ENCODE peak calls at places on chromosome 9, in eight cellular contexts. V is gastrocnemius medialis, C is neural crest cell, R is upper lobe of right lung, X is endothelial cell of umbilical vein, F is epithelial cell of proximal tubule, P is Calu3, L is spleen. K is an unnamed sample.

GRCh38 chr9:89007568-89007967 is 16.3 kb downstream of the S1PR3 start:
- DNase-seq in V (no peak), C (no peak), R (no peak), X (no peak), F (no peak), P (no peak), L (no peak), K (no peak)

GRCh38 chr9:120778758-120779157 is 14.5 kb downstream of the FBXW2 start:
- DNase-seq in V (no peak), C (no peak), R (no peak), X (no peak), F (no peak), P (no peak), L (no peak), K (no peak)

GRCh38 chr9:76223749-76224340 is 170.4 kb downstream of the RFK start:
- DNase-seq in V (no peak), C (no peak), R (no peak), X (no peak), F (no peak), P (no peak), L (no peak), K (no peak)

GRCh38 chr9:108205276-108205675 is 650.5 kb downstream of the ACTL7B start:
- DNase-seq in V (no peak), C (no peak), R (no peak), X (no peak), F (no peak), P (no peak), L (no peak), K (no peak)

GRCh38 chr9:133050781-133051180 is 11.0 kb upstream of the CEL start:
- DNase-seq in V (no peak), C (no peak), R (no peak), X (peak; percentile 42), F (no peak), P (no peak), L (peak; percentile 37), K (no peak)

GRCh38 chr9:135499326-135500070 is 984 bp upstream of the MRPS2 start:
- DNase-seq in V (peak; percentile 91), C (peak; percentile 89), R (peak; percentile 98), X (peak; percentile 88), F (no peak), P (peak; percentile 84), L (peak; percentile 98), K (peak; percentile 90)

GRCh38 chr9:70881321-70881720 is 240.1 kb downstream of the TRPM3 start:
- DNase-seq in V (no peak), C (no peak), R (no peak), X (no peak), F (no peak), P (no peak), L (no peak), K (no peak)

GRCh38 chr9:120434532-120434931 is 145.4 kb downstream of the CDK5RAP2 start:
- DNase-seq in V (peak; percentile 71), C (no peak), R (no peak), X (no peak), F (no peak), P (no peak), L (no peak), K (no peak)

GRCh38 chr9:78005231-78006002 is 26.2 kb downstream of the GNAQ start:
- DNase-seq in V (no peak), C (no peak), R (no peak), X (no peak), F (no peak), P (no peak), L (no peak), K (no peak)

GRCh38 chr9:98132806-98133631 is 14.0 kb upstream of the TRIM14 start:
- DNase-seq in V (no peak), C (no peak), R (no peak), X (no peak), F (no peak), P (no peak), L (no peak), K (no peak)

GRCh38 chr9:112867275-112867991 is 23.2 kb downstream of the SLC46A2 start:
- DNase-seq in V (no peak), C (no peak), R (no peak), X (no peak), F (peak; percentile 88), P (no peak), L (no peak), K (peak; percentile 38)

GRCh38 chr9:3879315-3879714 is 353.5 kb upstream of the RFX3 start:
- DNase-seq in V (no peak), C (no peak), R (no peak), X (no peak), F (no peak), P (no peak), L (no peak), K (no peak)

GRCh38 chr9:77896269-77897245 is 135.1 kb downstream of the GNAQ start:
- DNase-seq in V (no peak), C (no peak), R (no peak), X (peak; percentile 52), F (no peak), P (no peak), L (no peak), K (no peak)

GRCh38 chr9:125142560-125143376 is 560 bp downstream of the SCAI start:
- DNase-seq in V (no peak), C (peak; percentile 9), R (no peak), X (peak; percentile 19), F (no peak), P (peak; percentile 10), L (peak; percentile 85), K (peak; percentile 16)

GRCh38 chr9:75161116-75161857 is 73.0 kb downstream of the OSTF1 start:
- DNase-seq in V (no peak), C (no peak), R (no peak), X (no peak), F (no peak), P (no peak), L (no peak), K (no peak)

GRCh38 chr9:134663084-134663483 is 21.5 kb downstream of the COL5A1 start:
- DNase-seq in V (no peak), C (no peak), R (peak; percentile 36), X (no peak), F (no peak), P (no peak), L (no peak), K (no peak)

GRCh38 chr9:98861881-98862501 is 54.5 kb downstream of the GALNT12 start:
- DNase-seq in V (peak; percentile 73), C (no peak), R (no peak), X (no peak), F (peak; percentile 51), P (no peak), L (no peak), K (no peak)

GRCh38 chr9:105421864-105422263 is 26.0 kb upstream of the FSD1L start:
- DNase-seq in V (no peak), C (no peak), R (no peak), X (no peak), F (no peak), P (no peak), L (no peak), K (no peak)

GRCh38 chr9:133344979-133345378 is 3.0 kb downstream of the MED22 start:
- DNase-seq in V (no peak), C (no peak), R (no peak), X (no peak), F (no peak), P (no peak), L (no peak), K (no peak)

DNA sequence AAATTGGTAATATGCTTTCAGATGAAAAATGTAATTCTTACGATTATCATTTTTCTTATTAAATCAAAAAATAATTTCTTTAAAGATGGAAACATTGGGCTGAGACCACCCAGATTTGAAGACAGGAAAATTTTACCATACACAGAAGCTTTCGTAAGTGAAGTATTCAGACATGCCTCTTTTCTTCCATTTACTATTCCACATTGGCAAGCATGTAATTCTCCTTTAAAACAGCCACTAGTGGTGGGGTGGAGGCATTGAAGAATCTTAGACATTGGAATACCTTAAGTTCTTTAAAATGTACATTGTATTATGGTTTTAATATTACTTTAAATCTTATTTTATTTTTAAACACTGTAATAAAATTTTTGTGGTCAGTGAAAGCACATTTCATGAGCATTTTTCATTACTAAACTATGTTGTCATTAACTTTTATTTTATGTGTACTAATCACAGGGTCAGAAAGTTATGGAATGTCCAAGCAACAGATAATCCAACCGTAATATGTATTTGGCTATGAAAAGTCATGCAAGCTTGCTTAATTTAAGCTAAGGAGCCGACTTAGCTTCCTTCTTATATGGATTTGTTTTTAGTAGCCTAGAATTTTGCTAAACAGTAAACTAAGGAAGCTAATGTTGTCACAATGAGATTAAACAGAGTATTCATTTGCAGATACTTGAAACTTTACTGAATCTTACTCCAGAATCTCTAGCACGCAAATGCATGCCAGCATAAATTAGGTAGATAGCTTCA is 97.4 kb upstream of the ALDH1A1 start:
- DNase-seq in V (no peak), C (no peak), R (no peak), X (no peak), F (no peak), P (no peak), L (no peak), K (no peak)
- TF ChIP-seq CTCF in V (no peak), C (peak; percentile 41), R (peak; percentile 9), X (no peak), F (peak; percentile 10), P (no peak), L (no peak), K (no peak)

DNA sequence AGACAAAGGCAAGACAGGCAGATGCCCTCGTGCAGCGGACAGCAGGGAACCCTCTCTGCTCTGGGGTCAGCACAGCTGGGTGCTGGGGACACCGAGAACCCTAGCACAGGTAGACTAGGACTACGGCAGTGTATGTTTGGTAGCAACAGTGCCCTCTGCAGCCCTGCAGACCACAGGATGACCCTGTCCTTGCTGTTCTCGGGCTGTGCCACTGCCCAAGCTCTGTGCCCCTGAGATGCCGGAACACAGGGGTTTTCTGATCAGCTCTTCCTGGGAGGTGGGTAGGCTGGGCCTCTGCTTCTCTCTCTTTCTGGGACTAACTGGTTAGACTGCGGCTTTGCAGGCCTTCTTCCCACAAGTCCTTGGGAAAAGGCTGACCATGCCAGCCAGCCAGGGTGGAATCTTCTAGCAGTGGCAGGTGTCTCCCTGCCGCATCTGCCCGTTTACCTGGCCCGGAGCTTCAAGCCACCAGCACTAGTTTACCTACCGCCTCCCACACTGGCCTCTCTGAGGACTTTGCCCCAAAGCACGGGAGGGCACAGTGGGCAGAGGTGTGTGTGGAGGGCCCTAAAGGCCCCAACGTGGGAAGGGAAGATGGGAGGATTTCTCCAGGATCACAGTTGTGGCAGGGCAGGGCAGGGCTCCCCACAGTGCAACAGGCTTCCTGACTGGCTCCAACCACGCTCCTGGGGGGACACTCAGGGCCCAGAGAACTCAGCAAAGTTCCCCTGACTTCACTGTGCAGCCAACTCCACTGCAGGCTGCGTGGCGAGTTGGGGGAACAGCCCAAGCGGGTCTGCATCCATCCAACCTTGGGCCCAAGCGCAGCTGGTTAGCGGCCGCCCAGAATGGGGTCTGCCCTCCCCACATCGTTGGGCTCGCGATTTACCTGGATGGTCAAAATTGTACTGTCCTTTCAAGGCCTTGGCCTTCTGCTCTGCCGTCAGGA is 1.2 kb downstream of the UCK1 start:
- DNase-seq in V (no peak), C (no peak), R (no peak), X (no peak), F (no peak), P (no peak), L (no peak), K (peak; percentile 42)
- TF ChIP-seq CTCF in V (no peak), C (no peak), R (no peak), X (no peak), F (peak; percentile 4), P (no peak), L (no peak), K (no peak)

GRCh38 chr9:20339611-20340010 is 282.7 kb downstream of the MLLT3 start:
- DNase-seq in V (no peak), C (no peak), R (no peak), X (no peak), F (no peak), P (no peak), L (no peak), K (no peak)
- TF ChIP-seq CTCF in V (no peak), C (no peak), R (no peak), X (no peak), F (no peak), P (no peak), L (no peak), K (no peak)

GRCh38 chr9:114233806-114234205 is 78.5 kb downstream of the COL27A1 start:
- DNase-seq in V (no peak), C (no peak), R (no peak), X (no peak), F (no peak), P (no peak), L (no peak), K (no peak)
- TF ChIP-seq CTCF in V (no peak), C (no peak), R (no peak), X (no peak), F (no peak), P (no peak), L (no peak), K (no peak)